ENCODE peak calls at places on chromosomes 12 and 14, in five cellular contexts. K, P, C, R and D are unnamed samples.

GRCh38 chr14:93430319-93430801 is 379 bp upstream of the UNC79 start:
- DNase-seq in K (no peak), C (no peak), P (no peak), R (no peak), D (no peak)

GRCh38 chr14:77000340-77001235 is 27.9 kb downstream of the IRF2BPL start:
- DNase-seq in K (no peak), P (no peak), R (no peak), C (no peak), D (peak)

GRCh38 chr12:79451988-79452387 is 238.8 kb downstream of the PAWR start:
- DNase-seq in C (no peak), R (no peak), K (peak), P (no peak), D (no peak)

GRCh38 chr14:60485057-60485599 is 735 bp downstream of the C14orf39 start:
- DNase-seq in C (no peak), P (no peak), K (no peak), R (no peak), D (no peak)

GRCh38 chr12:27782481-27782880 is 2.4 kb upstream of the MANSC4 start:
- DNase-seq in K (no peak), C (no peak), P (no peak), R (no peak), D (no peak)

GRCh38 chr12:105939181-105939721 is 199.5 kb downstream of the NUAK1 start:
- DNase-seq in C (no peak), K (no peak), R (no peak), P (no peak), D (no peak)

GRCh38 chr14:99168330-99168729 is 103.7 kb downstream of the BCL11B start:
- DNase-seq in K (no peak), C (no peak), R (no peak), P (no peak), D (no peak)

GRCh38 chr12:46490635-46491034 is 118.1 kb upstream of the SLC38A2 start:
- DNase-seq in C (no peak), K (no peak), P (no peak), R (no peak), D (no peak)

GRCh38 chr12:101172316-101172715 is 37.7 kb downstream of the SLC5A8 start:
- DNase-seq in R (no peak), K (peak), P (no peak), C (peak), D (no peak)

GRCh38 chr14:104676130-104676693 is 13.2 kb upstream of the INF2 start:
- DNase-seq in R (no peak), P (no peak), C (no peak), K (no peak), D (no peak)

GRCh38 chr12:71900091-71900490 is 38.6 kb upstream of the TPH2 start:
- DNase-seq in K (peak), R (no peak), C (no peak), P (no peak), D (no peak)

DNA sequence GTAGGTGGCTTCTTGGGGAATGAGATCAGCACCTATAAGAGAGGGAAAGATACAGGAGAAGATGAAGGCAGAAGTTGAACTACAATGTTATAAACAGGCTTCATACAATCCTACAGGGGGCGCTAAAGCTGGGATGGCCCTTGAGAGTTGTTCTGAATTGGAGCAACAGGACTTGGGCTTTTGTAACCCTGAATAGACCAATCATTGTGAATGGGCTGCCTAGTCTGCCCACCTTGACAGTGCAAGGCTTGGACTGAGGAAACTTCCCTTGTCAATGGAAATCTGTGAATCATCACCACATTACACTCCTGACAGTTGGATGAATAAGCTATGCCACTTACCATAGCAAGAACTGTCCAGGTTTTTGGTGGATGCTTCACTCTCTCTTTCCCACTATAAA is 306.1 kb downstream of the KCNC2 start:
- DNase-seq in K (peak), R (no peak), C (no peak), P (no peak), D (peak)
- TF ChIP-seq CTCF in K (peak), R (no peak), C (peak), P (no peak), D (peak)

DNA sequence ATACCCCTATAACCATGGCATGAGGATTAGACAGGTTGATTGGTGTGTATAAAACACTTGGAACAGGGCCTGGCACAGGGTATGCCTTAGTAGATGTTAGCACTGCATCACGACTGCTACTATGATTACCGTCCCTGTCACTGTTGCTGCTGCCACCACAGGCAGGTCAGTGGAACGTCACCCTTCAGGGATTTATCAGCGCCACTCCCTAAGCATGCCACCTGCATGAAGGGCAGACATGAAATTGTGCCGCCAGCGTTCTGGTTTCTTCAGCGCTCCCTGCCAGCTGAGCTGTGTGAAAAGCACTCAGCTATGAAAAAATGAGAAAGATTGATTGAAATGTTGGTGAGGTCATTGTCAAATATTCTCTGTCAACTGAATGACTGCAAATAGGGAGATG is 477.0 kb downstream of the DPF3 start:
- DNase-seq in P (no peak), K (peak), R (no peak), C (no peak), D (no peak)
- TF ChIP-seq CTCF in P (no peak), K (no peak), R (no peak), C (peak), D (no peak)

DNA sequence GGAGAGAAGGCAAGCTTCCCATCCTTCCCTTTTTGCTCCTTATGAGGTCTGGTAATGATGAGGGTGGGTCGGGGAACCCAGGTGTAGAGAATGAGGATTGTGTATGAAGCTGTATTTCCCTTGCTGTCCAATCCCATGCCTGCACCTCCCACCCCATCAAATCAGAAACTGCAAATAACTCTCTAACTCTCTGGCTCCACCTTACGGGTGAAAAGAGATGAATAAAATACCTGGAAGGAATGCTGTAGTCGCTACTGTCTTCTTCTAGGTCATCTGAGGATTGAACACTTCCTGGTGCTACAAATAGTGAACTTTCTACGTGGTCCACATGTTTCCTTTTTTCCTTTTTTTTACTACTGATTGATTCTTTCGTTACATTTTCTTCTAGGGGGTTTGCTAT is 38.9 kb upstream of the DICER1 start:
- DNase-seq in P (no peak), C (peak), R (no peak), K (peak), D (peak)
- TF ChIP-seq CTCF in P (no peak), C (peak), R (peak), K (no peak), D (peak)

GRCh38 chr12:4277856-4278581 is 4.5 kb downstream of the CCND2 start:
- DNase-seq in P (no peak), R (no peak), C (no peak), K (no peak), D (no peak)

GRCh38 chr12:4276524-4277204 is 3.1 kb downstream of the CCND2 start:
- DNase-seq in P (no peak), K (peak), R (peak), C (peak), D (peak)

GRCh38 chr12:4278582-4278939 is 5.0 kb downstream of the CCND2 start:
- DNase-seq in P (no peak), R (no peak), C (no peak), K (no peak), D (no peak)

GRCh38 chr12:4275869-4276253 is 2.3 kb downstream of the CCND2 start:
- DNase-seq in R (no peak), C (no peak), K (no peak), P (no peak), D (no peak)

DNA sequence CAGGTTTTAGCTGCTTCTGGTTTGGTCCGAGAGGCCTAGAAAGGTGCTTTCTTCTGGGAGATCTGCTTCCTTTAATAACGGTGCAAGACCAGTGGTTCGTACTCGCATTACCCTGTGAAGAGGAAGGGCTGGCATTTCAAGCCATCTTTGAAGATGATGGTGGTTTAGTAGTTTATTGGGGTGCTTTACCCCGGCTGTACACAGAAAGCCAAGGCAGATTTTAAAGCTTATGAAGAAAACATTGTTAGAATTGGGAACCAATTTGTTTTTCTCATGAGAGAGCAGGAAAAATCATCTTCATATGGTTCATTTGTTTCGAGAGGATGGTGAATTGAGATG is 3.6 kb downstream of the CCND2 start:
- DNase-seq in P (no peak), R (no peak), K (no peak), C (no peak), D (no peak)
- TF ChIP-seq CTCF in P (no peak), R (peak), K (no peak), C (no peak), D (peak)

GRCh38 chr14:24481622-24482324 is 26.3 kb downstream of the CMA1 start:
- DNase-seq in C (peak), K (peak), P (no peak), R (peak), D (peak)
- TF ChIP-seq CTCF in C (peak), K (peak), P (peak), R (peak), D (peak)

GRCh38 chr12:56468216-56469006 is at the start of gene SPRYD4:
- DNase-seq in C (peak), K (peak), R (peak), P (peak), D (peak)
- TF ChIP-seq CTCF in C (peak), K (peak), R (peak), P (peak), D (no peak)